ENCODE peak calls at places on chromosomes 2 and 18, in nine cellular contexts. One of them, this sample, is unnamed.

GRCh38 chr18:39453882-39454281 is 1888.3 kb upstream of the CELF4 start:
- DNase-seq in IMR-90: peak
- DNase-seq in fibroblast of the aortic adventitia: peak
- DNase-seq in transverse colon: no peak
- DNase-seq in GM23248: peak
- DNase-seq in fibroblast of mammary gland: peak
- DNase-seq in SJSA1: no peak
- DNase-seq in lower lobe of right lung: no peak
- DNase-seq in HCT116: no peak
- DNase-seq in this sample: no peak

GRCh38 chr2:230919240-230919639 is 5.8 kb downstream of the GPR55 start:
- DNase-seq in IMR-90: no peak
- DNase-seq in fibroblast of the aortic adventitia: no peak
- DNase-seq in transverse colon: no peak
- DNase-seq in GM23248: no peak
- DNase-seq in fibroblast of mammary gland: no peak
- DNase-seq in SJSA1: no peak
- DNase-seq in lower lobe of right lung: no peak
- DNase-seq in HCT116: no peak
- DNase-seq in this sample: no peak

GRCh38 chr2:239049421-239050251 is 201.8 kb downstream of the TWIST2 start:
- DNase-seq in IMR-90: peak
- DNase-seq in fibroblast of the aortic adventitia: peak
- DNase-seq in transverse colon: no peak
- DNase-seq in GM23248: peak
- DNase-seq in fibroblast of mammary gland: peak
- DNase-seq in SJSA1: no peak
- DNase-seq in lower lobe of right lung: no peak
- DNase-seq in HCT116: no peak
- DNase-seq in this sample: no peak

GRCh38 chr18:48792611-48793368 is 158.0 kb downstream of the SMAD7 start:
- DNase-seq in IMR-90: no peak
- DNase-seq in fibroblast of the aortic adventitia: no peak
- DNase-seq in transverse colon: no peak
- DNase-seq in GM23248: no peak
- DNase-seq in fibroblast of mammary gland: no peak
- DNase-seq in SJSA1: no peak
- DNase-seq in lower lobe of right lung: peak
- DNase-seq in HCT116: no peak
- DNase-seq in this sample: peak

GRCh38 chr2:12534646-12535263 is 182.0 kb upstream of the TRIB2 start:
- DNase-seq in IMR-90: peak
- DNase-seq in fibroblast of the aortic adventitia: peak
- DNase-seq in transverse colon: no peak
- DNase-seq in GM23248: peak
- DNase-seq in fibroblast of mammary gland: peak
- DNase-seq in SJSA1: peak
- DNase-seq in lower lobe of right lung: no peak
- DNase-seq in HCT116: peak
- DNase-seq in this sample: no peak

GRCh38 chr2:8219631-8220393 is 462.0 kb upstream of the ID2 start:
- DNase-seq in IMR-90: no peak
- DNase-seq in fibroblast of the aortic adventitia: no peak
- DNase-seq in transverse colon: no peak
- DNase-seq in GM23248: peak
- DNase-seq in fibroblast of mammary gland: no peak
- DNase-seq in SJSA1: no peak
- DNase-seq in lower lobe of right lung: no peak
- DNase-seq in HCT116: no peak
- DNase-seq in this sample: no peak

GRCh38 chr2:85553184-85553583 is 8.1 kb downstream of the GGCX start:
- DNase-seq in IMR-90: no peak
- DNase-seq in fibroblast of the aortic adventitia: no peak
- DNase-seq in transverse colon: no peak
- DNase-seq in GM23248: no peak
- DNase-seq in fibroblast of mammary gland: no peak
- DNase-seq in SJSA1: no peak
- DNase-seq in lower lobe of right lung: no peak
- DNase-seq in HCT116: no peak
- DNase-seq in this sample: no peak

GRCh38 chr2:202387608-202388342 is 11.6 kb downstream of the BMPR2 start:
- DNase-seq in IMR-90: no peak
- DNase-seq in fibroblast of the aortic adventitia: peak
- DNase-seq in transverse colon: no peak
- DNase-seq in GM23248: peak
- DNase-seq in fibroblast of mammary gland: peak
- DNase-seq in SJSA1: no peak
- DNase-seq in lower lobe of right lung: no peak
- DNase-seq in HCT116: no peak
- DNase-seq in this sample: peak

GRCh38 chr2:96409543-96410184 is 74.1 kb downstream of the NCAPH start:
- DNase-seq in IMR-90: no peak
- DNase-seq in fibroblast of the aortic adventitia: peak
- DNase-seq in transverse colon: no peak
- DNase-seq in GM23248: no peak
- DNase-seq in fibroblast of mammary gland: no peak
- DNase-seq in SJSA1: no peak
- DNase-seq in lower lobe of right lung: no peak
- DNase-seq in HCT116: no peak
- DNase-seq in this sample: no peak

GRCh38 chr2:96408631-96409542 is 73.3 kb downstream of the NCAPH start:
- DNase-seq in IMR-90: peak
- DNase-seq in fibroblast of the aortic adventitia: peak
- DNase-seq in transverse colon: no peak
- DNase-seq in GM23248: peak
- DNase-seq in fibroblast of mammary gland: peak
- DNase-seq in SJSA1: no peak
- DNase-seq in lower lobe of right lung: no peak
- DNase-seq in HCT116: no peak
- DNase-seq in this sample: no peak

GRCh38 chr2:96407919-96408550 is 72.5 kb downstream of the NCAPH start:
- DNase-seq in IMR-90: no peak
- DNase-seq in fibroblast of the aortic adventitia: no peak
- DNase-seq in transverse colon: no peak
- DNase-seq in GM23248: no peak
- DNase-seq in fibroblast of mammary gland: no peak
- DNase-seq in SJSA1: no peak
- DNase-seq in lower lobe of right lung: no peak
- DNase-seq in HCT116: no peak
- DNase-seq in this sample: no peak

GRCh38 chr2:96404446-96405373 is 69.1 kb downstream of the NCAPH start:
- DNase-seq in IMR-90: no peak
- DNase-seq in fibroblast of the aortic adventitia: peak
- DNase-seq in transverse colon: peak
- DNase-seq in GM23248: peak
- DNase-seq in fibroblast of mammary gland: no peak
- DNase-seq in SJSA1: no peak
- DNase-seq in lower lobe of right lung: peak
- DNase-seq in HCT116: no peak
- DNase-seq in this sample: no peak

DNA sequence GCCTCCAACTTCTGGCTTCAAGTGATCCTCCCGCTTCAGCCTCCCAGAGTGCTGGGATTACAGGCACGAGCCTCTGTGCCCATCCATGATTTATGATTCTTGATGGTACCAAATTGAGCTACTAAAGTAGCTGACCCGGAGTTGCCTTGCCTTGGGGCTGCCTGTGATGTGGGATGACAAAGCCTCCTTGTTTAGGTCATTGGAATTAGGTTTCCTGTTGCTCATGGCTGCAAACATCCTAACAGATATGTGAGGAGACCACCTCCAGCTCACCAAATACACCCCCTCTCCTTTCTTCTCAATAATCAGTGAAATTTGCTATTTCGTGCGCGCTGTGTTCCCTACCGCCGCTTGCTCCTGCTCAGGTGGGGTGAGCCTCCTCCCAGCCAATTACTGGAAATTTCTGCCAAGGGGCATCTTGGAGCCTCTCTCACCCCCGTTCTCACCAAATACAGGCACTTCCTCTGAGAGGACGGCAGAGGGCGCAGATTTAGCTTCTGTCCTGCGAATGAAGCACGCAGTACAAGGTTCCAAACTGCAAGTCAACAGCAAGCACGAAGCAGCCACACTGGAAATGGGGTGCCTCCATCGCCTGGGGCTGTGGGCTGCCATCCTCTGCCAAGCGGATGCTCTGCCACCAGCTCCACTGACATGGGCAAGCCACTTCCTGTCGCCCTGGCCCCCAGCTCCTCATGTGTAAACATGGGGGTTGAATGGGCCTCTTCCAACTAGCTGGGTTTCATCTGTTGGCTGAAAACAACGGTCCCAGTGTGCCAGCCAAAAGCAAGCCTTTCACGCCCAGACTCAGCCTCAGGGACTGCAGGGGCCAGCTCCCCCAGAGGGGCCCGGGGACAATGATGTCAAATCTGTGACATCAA is 71.7 kb downstream of the NCAPH start:
- DNase-seq in IMR-90: peak
- DNase-seq in fibroblast of the aortic adventitia: peak
- DNase-seq in transverse colon: peak
- DNase-seq in GM23248: peak
- DNase-seq in fibroblast of mammary gland: peak
- DNase-seq in SJSA1: peak
- DNase-seq in lower lobe of right lung: peak
- DNase-seq in HCT116: peak
- DNase-seq in this sample: peak
- H3K4me3 ChIP-seq in IMR-90: no peak
- H3K4me3 ChIP-seq in fibroblast of the aortic adventitia: no peak
- H3K4me3 ChIP-seq in transverse colon: no peak
- H3K4me3 ChIP-seq in GM23248: no peak
- H3K4me3 ChIP-seq in fibroblast of mammary gland: no peak
- H3K4me3 ChIP-seq in SJSA1: no peak
- H3K4me3 ChIP-seq in lower lobe of right lung: no peak
- H3K4me3 ChIP-seq in HCT116: no peak
- H3K4me3 ChIP-seq in this sample: no peak

DNA sequence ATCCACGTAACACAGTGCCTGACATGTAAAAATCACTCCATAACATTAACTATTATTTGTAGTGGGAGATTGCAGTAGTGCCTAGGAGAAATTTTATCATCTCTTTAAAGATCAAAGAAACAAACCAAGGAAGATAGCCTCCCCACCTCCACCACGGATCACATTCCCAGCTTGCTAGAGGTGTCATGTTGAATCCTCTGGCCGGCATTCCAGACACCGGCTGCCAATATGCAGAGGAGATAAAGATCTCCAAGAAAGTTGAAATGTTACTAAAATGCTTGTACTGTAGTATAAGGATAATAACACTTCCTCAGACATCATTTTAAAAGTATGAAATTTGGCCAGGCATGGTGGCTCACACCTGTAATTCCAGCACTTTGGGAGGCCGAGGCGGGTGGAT is 6.1 kb upstream of the ATG16L1 start:
- DNase-seq in IMR-90: no peak
- DNase-seq in fibroblast of the aortic adventitia: no peak
- DNase-seq in transverse colon: no peak
- DNase-seq in GM23248: no peak
- DNase-seq in fibroblast of mammary gland: no peak
- DNase-seq in SJSA1: no peak
- DNase-seq in lower lobe of right lung: no peak
- DNase-seq in HCT116: no peak
- DNase-seq in this sample: no peak
- H3K4me3 ChIP-seq in IMR-90: no peak
- H3K4me3 ChIP-seq in fibroblast of the aortic adventitia: no peak
- H3K4me3 ChIP-seq in transverse colon: no peak
- H3K4me3 ChIP-seq in GM23248: no peak
- H3K4me3 ChIP-seq in fibroblast of mammary gland: no peak
- H3K4me3 ChIP-seq in SJSA1: no peak
- H3K4me3 ChIP-seq in lower lobe of right lung: no peak
- H3K4me3 ChIP-seq in HCT116: no peak
- H3K4me3 ChIP-seq in this sample: no peak

DNA sequence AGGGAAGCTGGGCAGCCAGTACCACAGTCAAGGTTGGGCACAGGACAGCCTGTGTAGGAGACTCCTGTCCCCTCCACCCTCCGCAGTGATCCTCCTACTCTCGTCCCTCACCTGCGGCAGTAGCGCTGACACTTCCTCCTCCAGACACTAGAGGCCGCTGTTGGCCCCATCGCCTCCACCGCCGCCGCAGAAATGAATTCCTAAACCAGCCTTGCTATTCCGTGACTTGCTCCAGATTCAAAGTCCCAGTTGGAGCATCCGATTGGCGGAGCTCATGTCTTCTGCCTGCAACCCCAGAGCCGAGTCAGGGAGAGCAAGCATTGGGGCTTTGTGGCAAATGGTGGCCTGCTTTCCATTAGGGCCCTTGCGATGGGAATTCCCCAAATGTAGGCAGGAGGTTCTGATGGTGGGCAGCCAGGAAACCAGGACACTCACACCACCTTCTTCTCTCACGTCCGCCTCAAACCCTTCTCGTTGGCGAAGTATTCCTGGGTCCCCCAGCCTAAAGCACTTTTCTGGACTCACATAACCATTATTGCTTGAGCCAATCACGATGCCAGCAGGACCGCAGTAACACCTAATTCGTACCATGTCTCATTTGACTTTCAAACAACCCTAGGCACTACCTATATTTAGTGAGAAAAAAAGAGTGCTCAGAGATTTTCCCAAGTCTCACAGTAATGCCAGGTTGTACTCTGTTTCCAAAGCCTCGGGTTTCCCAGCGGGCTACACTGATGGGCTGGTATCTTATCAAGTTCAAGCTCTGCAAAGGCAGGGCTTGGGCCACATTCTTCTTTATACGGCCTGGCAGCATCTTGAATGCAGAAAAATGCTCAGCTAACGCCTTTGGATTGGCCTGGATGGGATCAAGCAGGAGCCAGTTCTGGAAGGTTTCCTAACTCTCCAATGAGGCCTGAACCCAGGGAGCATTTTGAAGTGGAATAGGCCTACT is 1.2 kb upstream of the DNAJB2 start:
- DNase-seq in IMR-90: peak
- DNase-seq in fibroblast of the aortic adventitia: peak
- DNase-seq in transverse colon: peak
- DNase-seq in GM23248: peak
- DNase-seq in fibroblast of mammary gland: peak
- DNase-seq in SJSA1: peak
- DNase-seq in lower lobe of right lung: peak
- DNase-seq in HCT116: peak
- DNase-seq in this sample: peak
- H3K4me3 ChIP-seq in IMR-90: no peak
- H3K4me3 ChIP-seq in fibroblast of the aortic adventitia: no peak
- H3K4me3 ChIP-seq in transverse colon: no peak
- H3K4me3 ChIP-seq in GM23248: no peak
- H3K4me3 ChIP-seq in fibroblast of mammary gland: no peak
- H3K4me3 ChIP-seq in SJSA1: no peak
- H3K4me3 ChIP-seq in lower lobe of right lung: peak
- H3K4me3 ChIP-seq in HCT116: peak
- H3K4me3 ChIP-seq in this sample: peak

GRCh38 chr18:79624356-79624961 is 55.1 kb upstream of the CTDP1 start:
- DNase-seq in IMR-90: no peak
- DNase-seq in fibroblast of the aortic adventitia: no peak
- DNase-seq in transverse colon: peak
- DNase-seq in GM23248: no peak
- DNase-seq in fibroblast of mammary gland: no peak
- DNase-seq in SJSA1: no peak
- DNase-seq in lower lobe of right lung: no peak
- DNase-seq in HCT116: no peak
- DNase-seq in this sample: no peak

GRCh38 chr18:79627750-79628294 is 51.8 kb upstream of the CTDP1 start:
- DNase-seq in IMR-90: no peak
- DNase-seq in fibroblast of the aortic adventitia: no peak
- DNase-seq in transverse colon: no peak
- DNase-seq in GM23248: no peak
- DNase-seq in fibroblast of mammary gland: no peak
- DNase-seq in SJSA1: no peak
- DNase-seq in lower lobe of right lung: no peak
- DNase-seq in HCT116: no peak
- DNase-seq in this sample: peak

GRCh38 chr18:79625924-79626561 is 53.6 kb upstream of the CTDP1 start:
- DNase-seq in IMR-90: no peak
- DNase-seq in fibroblast of the aortic adventitia: no peak
- DNase-seq in transverse colon: no peak
- DNase-seq in GM23248: no peak
- DNase-seq in fibroblast of mammary gland: no peak
- DNase-seq in SJSA1: no peak
- DNase-seq in lower lobe of right lung: no peak
- DNase-seq in HCT116: no peak
- DNase-seq in this sample: no peak

GRCh38 chr18:79626905-79627749 is 52.5 kb upstream of the CTDP1 start:
- DNase-seq in IMR-90: no peak
- DNase-seq in fibroblast of the aortic adventitia: no peak
- DNase-seq in transverse colon: no peak
- DNase-seq in GM23248: no peak
- DNase-seq in fibroblast of mammary gland: no peak
- DNase-seq in SJSA1: no peak
- DNase-seq in lower lobe of right lung: no peak
- DNase-seq in HCT116: no peak
- DNase-seq in this sample: no peak

DNA sequence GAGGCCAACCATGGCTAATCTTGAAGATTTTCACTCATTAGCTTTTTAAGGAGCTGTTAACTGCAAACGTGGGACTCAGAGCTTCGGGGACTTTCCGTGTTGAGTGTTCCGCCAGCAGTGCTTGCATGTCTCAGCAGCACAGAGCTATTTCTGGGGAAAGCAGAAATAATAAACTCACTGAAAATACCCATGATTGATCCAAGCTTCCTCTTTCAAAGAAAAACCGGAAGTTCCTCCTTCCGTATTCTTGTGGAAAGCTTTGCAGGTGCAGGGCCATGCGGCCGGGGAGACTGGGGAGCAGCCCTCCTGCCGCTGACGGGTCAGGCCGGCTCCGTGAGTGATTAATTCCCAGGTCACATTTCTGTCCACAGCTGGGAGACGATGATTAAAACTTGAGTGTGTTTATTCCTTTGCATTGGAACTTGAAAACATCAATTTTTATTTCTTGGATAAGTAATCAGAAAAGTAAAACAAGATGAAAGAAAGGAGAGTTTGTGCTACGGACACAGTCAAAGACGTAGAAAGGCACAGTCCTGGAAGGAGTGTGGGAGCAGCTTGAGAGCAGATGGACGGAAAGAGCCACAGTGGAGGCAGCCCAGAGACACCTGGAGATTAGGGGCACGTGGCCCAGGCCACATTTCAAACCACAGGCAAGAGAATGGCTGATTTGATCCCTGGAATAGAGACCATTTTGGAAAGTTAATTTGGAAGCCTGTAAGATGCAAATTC is 54.2 kb upstream of the CTDP1 start:
- DNase-seq in IMR-90: peak
- DNase-seq in fibroblast of the aortic adventitia: no peak
- DNase-seq in transverse colon: peak
- DNase-seq in GM23248: no peak
- DNase-seq in fibroblast of mammary gland: no peak
- DNase-seq in SJSA1: no peak
- DNase-seq in lower lobe of right lung: no peak
- DNase-seq in HCT116: no peak
- DNase-seq in this sample: no peak
- H3K4me3 ChIP-seq in IMR-90: no peak
- H3K4me3 ChIP-seq in fibroblast of the aortic adventitia: no peak
- H3K4me3 ChIP-seq in transverse colon: no peak
- H3K4me3 ChIP-seq in GM23248: no peak
- H3K4me3 ChIP-seq in fibroblast of mammary gland: no peak
- H3K4me3 ChIP-seq in SJSA1: no peak
- H3K4me3 ChIP-seq in lower lobe of right lung: no peak
- H3K4me3 ChIP-seq in HCT116: no peak
- H3K4me3 ChIP-seq in this sample: no peak

This sample was measured in WERI-Rb-1.